ENCODE peak calls at places on chromosomes 5 and 9, in eight cellular contexts. One of them, this sample, is unnamed.

GRCh38 chr9:133836001-133836758 is 98.0 kb upstream of the SARDH start:
- DNase-seq in psoas muscle: no peak
- DNase-seq in CD8-positive, alpha-beta T cell: no peak
- DNase-seq in AG04450: no peak
- DNase-seq in Peyer's patch: no peak
- DNase-seq in HCT116: no peak
- DNase-seq in tibial artery: no peak
- DNase-seq in esophagus muscularis mucosa: no peak
- DNase-seq in this sample: no peak

GRCh38 chr9:136481558-136481957 is 1.3 kb downstream of the SEC16A start:
- DNase-seq in HCT116: no peak
- DNase-seq in AG04450: no peak
- DNase-seq in tibial artery: no peak
- DNase-seq in esophagus muscularis mucosa: no peak
- DNase-seq in Peyer's patch: no peak
- DNase-seq in CD8-positive, alpha-beta T cell: no peak
- DNase-seq in psoas muscle: no peak
- DNase-seq in this sample: no peak

GRCh38 chr5:94705427-94705826 is 87.0 kb downstream of the SLF1 start:
- DNase-seq in esophagus muscularis mucosa: no peak
- DNase-seq in psoas muscle: no peak
- DNase-seq in tibial artery: no peak
- DNase-seq in CD8-positive, alpha-beta T cell: no peak
- DNase-seq in AG04450: no peak
- DNase-seq in HCT116: no peak
- DNase-seq in Peyer's patch: no peak
- DNase-seq in this sample: no peak

GRCh38 chr9:113616116-113616515 is 152.6 kb downstream of the RGS3 start:
- DNase-seq in CD8-positive, alpha-beta T cell: no peak
- DNase-seq in psoas muscle: no peak
- DNase-seq in esophagus muscularis mucosa: no peak
- DNase-seq in Peyer's patch: no peak
- DNase-seq in AG04450: no peak
- DNase-seq in tibial artery: no peak
- DNase-seq in HCT116: no peak
- DNase-seq in this sample: no peak

GRCh38 chr5:88689662-88690351 is 193.2 kb downstream of the MEF2C start:
- DNase-seq in Peyer's patch: no peak
- DNase-seq in esophagus muscularis mucosa: no peak
- DNase-seq in AG04450: no peak
- DNase-seq in HCT116: no peak
- DNase-seq in CD8-positive, alpha-beta T cell: no peak
- DNase-seq in tibial artery: no peak
- DNase-seq in psoas muscle: no peak
- DNase-seq in this sample: no peak

GRCh38 chr9:38018964-38019602 is 49.9 kb downstream of the SHB start:
- DNase-seq in tibial artery: peak
- DNase-seq in esophagus muscularis mucosa: no peak
- DNase-seq in AG04450: peak
- DNase-seq in HCT116: no peak
- DNase-seq in CD8-positive, alpha-beta T cell: no peak
- DNase-seq in psoas muscle: no peak
- DNase-seq in Peyer's patch: no peak
- DNase-seq in this sample: no peak

GRCh38 chr9:104993291-104993963 is 65.5 kb upstream of the ABCA1 start:
- DNase-seq in Peyer's patch: peak
- DNase-seq in esophagus muscularis mucosa: peak
- DNase-seq in HCT116: no peak
- DNase-seq in tibial artery: peak
- DNase-seq in CD8-positive, alpha-beta T cell: no peak
- DNase-seq in psoas muscle: peak
- DNase-seq in AG04450: no peak
- DNase-seq in this sample: no peak

GRCh38 chr5:140128376-140128775 is 2.6 kb downstream of the IGIP start:
- DNase-seq in Peyer's patch: no peak
- DNase-seq in tibial artery: no peak
- DNase-seq in psoas muscle: no peak
- DNase-seq in esophagus muscularis mucosa: no peak
- DNase-seq in AG04450: no peak
- DNase-seq in CD8-positive, alpha-beta T cell: no peak
- DNase-seq in HCT116: no peak
- DNase-seq in this sample: no peak

GRCh38 chr5:139562847-139563246 is 1.7 kb downstream of the UBE2D2 start:
- DNase-seq in psoas muscle: no peak
- DNase-seq in CD8-positive, alpha-beta T cell: no peak
- DNase-seq in esophagus muscularis mucosa: no peak
- DNase-seq in AG04450: no peak
- DNase-seq in Peyer's patch: no peak
- DNase-seq in HCT116: no peak
- DNase-seq in tibial artery: no peak
- DNase-seq in this sample: no peak

GRCh38 chr9:12771891-12772290 is 2.9 kb upstream of the LURAP1L start:
- DNase-seq in esophagus muscularis mucosa: no peak
- DNase-seq in psoas muscle: no peak
- DNase-seq in CD8-positive, alpha-beta T cell: no peak
- DNase-seq in Peyer's patch: no peak
- DNase-seq in tibial artery: no peak
- DNase-seq in AG04450: no peak
- DNase-seq in HCT116: no peak
- DNase-seq in this sample: no peak

GRCh38 chr9:72274916-72275315 is 90.1 kb downstream of the ZFAND5 start:
- DNase-seq in HCT116: no peak
- DNase-seq in psoas muscle: no peak
- DNase-seq in Peyer's patch: no peak
- DNase-seq in AG04450: no peak
- DNase-seq in tibial artery: no peak
- DNase-seq in CD8-positive, alpha-beta T cell: no peak
- DNase-seq in esophagus muscularis mucosa: no peak
- DNase-seq in this sample: no peak

GRCh38 chr5:78964889-78965288 is 20.2 kb downstream of the ARSB start:
- DNase-seq in AG04450: peak
- DNase-seq in esophagus muscularis mucosa: no peak
- DNase-seq in CD8-positive, alpha-beta T cell: no peak
- DNase-seq in psoas muscle: no peak
- DNase-seq in tibial artery: no peak
- DNase-seq in Peyer's patch: no peak
- DNase-seq in HCT116: peak
- DNase-seq in this sample: no peak

GRCh38 chr5:40904205-40904993 is 4.9 kb upstream of the C7 start:
- DNase-seq in tibial artery: peak
- DNase-seq in HCT116: peak
- DNase-seq in Peyer's patch: peak
- DNase-seq in esophagus muscularis mucosa: no peak
- DNase-seq in CD8-positive, alpha-beta T cell: no peak
- DNase-seq in AG04450: peak
- DNase-seq in psoas muscle: no peak
- DNase-seq in this sample: peak

GRCh38 chr9:130239741-130240241 is 25.8 kb upstream of the HMCN2 start:
- DNase-seq in esophagus muscularis mucosa: no peak
- DNase-seq in psoas muscle: no peak
- DNase-seq in AG04450: no peak
- DNase-seq in tibial artery: no peak
- DNase-seq in HCT116: no peak
- DNase-seq in CD8-positive, alpha-beta T cell: no peak
- DNase-seq in Peyer's patch: peak
- DNase-seq in this sample: no peak

GRCh38 chr5:83767409-83767992 is 46.8 kb upstream of the HAPLN1 start:
- DNase-seq in tibial artery: no peak
- DNase-seq in esophagus muscularis mucosa: no peak
- DNase-seq in CD8-positive, alpha-beta T cell: no peak
- DNase-seq in AG04450: no peak
- DNase-seq in psoas muscle: no peak
- DNase-seq in HCT116: peak
- DNase-seq in Peyer's patch: no peak
- DNase-seq in this sample: no peak

GRCh38 chr9:129109504-129109903 is 1.1 kb downstream of the CRAT start:
- DNase-seq in HCT116: no peak
- DNase-seq in CD8-positive, alpha-beta T cell: no peak
- DNase-seq in psoas muscle: peak
- DNase-seq in Peyer's patch: peak
- DNase-seq in tibial artery: peak
- DNase-seq in esophagus muscularis mucosa: no peak
- DNase-seq in AG04450: no peak
- DNase-seq in this sample: no peak

GRCh38 chr5:110549301-110549700 is 177.2 kb downstream of the TMEM232 start:
- DNase-seq in tibial artery: no peak
- DNase-seq in esophagus muscularis mucosa: no peak
- DNase-seq in AG04450: no peak
- DNase-seq in HCT116: no peak
- DNase-seq in Peyer's patch: no peak
- DNase-seq in psoas muscle: no peak
- DNase-seq in CD8-positive, alpha-beta T cell: no peak
- DNase-seq in this sample: no peak

GRCh38 chr9:107644774-107645463 is 155.3 kb upstream of the KLF4 start:
- DNase-seq in CD8-positive, alpha-beta T cell: no peak
- DNase-seq in tibial artery: peak
- DNase-seq in psoas muscle: peak
- DNase-seq in AG04450: no peak
- DNase-seq in HCT116: no peak
- DNase-seq in esophagus muscularis mucosa: no peak
- DNase-seq in Peyer's patch: peak
- DNase-seq in this sample: no peak

GRCh38 chr5:173712609-173713176 is 96.2 kb upstream of the BOD1 start:
- DNase-seq in tibial artery: no peak
- DNase-seq in Peyer's patch: no peak
- DNase-seq in CD8-positive, alpha-beta T cell: no peak
- DNase-seq in HCT116: no peak
- DNase-seq in AG04450: no peak
- DNase-seq in psoas muscle: no peak
- DNase-seq in esophagus muscularis mucosa: no peak
- DNase-seq in this sample: no peak

GRCh38 chr9:5626727-5627634 is 1.9 kb upstream of the RIC1 start:
- DNase-seq in AG04450: no peak
- DNase-seq in tibial artery: peak
- DNase-seq in Peyer's patch: no peak
- DNase-seq in CD8-positive, alpha-beta T cell: no peak
- DNase-seq in psoas muscle: peak
- DNase-seq in HCT116: no peak
- DNase-seq in esophagus muscularis mucosa: no peak
- DNase-seq in this sample: peak

GRCh38 chr9:110101531-110102161 is 106.3 kb downstream of the C9orf152 start:
- DNase-seq in HCT116: no peak
- DNase-seq in AG04450: no peak
- DNase-seq in esophagus muscularis mucosa: no peak
- DNase-seq in Peyer's patch: no peak
- DNase-seq in CD8-positive, alpha-beta T cell: no peak
- DNase-seq in psoas muscle: no peak
- DNase-seq in tibial artery: no peak
- DNase-seq in this sample: no peak

GRCh38 chr9:97470076-97470475 is 31.4 kb upstream of the TMOD1 start:
- DNase-seq in HCT116: peak
- DNase-seq in AG04450: no peak
- DNase-seq in tibial artery: no peak
- DNase-seq in CD8-positive, alpha-beta T cell: no peak
- DNase-seq in esophagus muscularis mucosa: no peak
- DNase-seq in psoas muscle: no peak
- DNase-seq in Peyer's patch: no peak
- DNase-seq in this sample: no peak

GRCh38 chr9:124657526-124657925 is 113.6 kb downstream of the NR6A1 start:
- DNase-seq in CD8-positive, alpha-beta T cell: no peak
- DNase-seq in esophagus muscularis mucosa: no peak
- DNase-seq in Peyer's patch: no peak
- DNase-seq in psoas muscle: no peak
- DNase-seq in AG04450: no peak
- DNase-seq in HCT116: no peak
- DNase-seq in tibial artery: no peak
- DNase-seq in this sample: no peak

GRCh38 chr5:32504923-32505596 is 60.5 kb upstream of the ZFR start:
- DNase-seq in HCT116: no peak
- DNase-seq in tibial artery: peak
- DNase-seq in AG04450: peak
- DNase-seq in CD8-positive, alpha-beta T cell: no peak
- DNase-seq in psoas muscle: peak
- DNase-seq in Peyer's patch: no peak
- DNase-seq in esophagus muscularis mucosa: peak
- DNase-seq in this sample: peak

GRCh38 chr5:10333154-10334006 is 20.1 kb upstream of the MARCHF6 start:
- DNase-seq in psoas muscle: peak
- DNase-seq in CD8-positive, alpha-beta T cell: no peak
- DNase-seq in tibial artery: peak
- DNase-seq in AG04450: no peak
- DNase-seq in HCT116: no peak
- DNase-seq in esophagus muscularis mucosa: peak
- DNase-seq in Peyer's patch: peak
- DNase-seq in this sample: no peak

GRCh38 chr9:83992407-83992806 is 11.8 kb downstream of the RMI1 start:
- DNase-seq in Peyer's patch: no peak
- DNase-seq in esophagus muscularis mucosa: no peak
- DNase-seq in HCT116: no peak
- DNase-seq in psoas muscle: no peak
- DNase-seq in AG04450: no peak
- DNase-seq in CD8-positive, alpha-beta T cell: no peak
- DNase-seq in tibial artery: no peak
- DNase-seq in this sample: no peak

GRCh38 chr5:40150896-40151295 is 528.8 kb upstream of the PTGER4 start:
- DNase-seq in Peyer's patch: no peak
- DNase-seq in psoas muscle: no peak
- DNase-seq in tibial artery: no peak
- DNase-seq in AG04450: no peak
- DNase-seq in esophagus muscularis mucosa: no peak
- DNase-seq in HCT116: no peak
- DNase-seq in CD8-positive, alpha-beta T cell: no peak
- DNase-seq in this sample: no peak

GRCh38 chr9:22100626-22101025 is 91.5 kb upstream of the CDKN2B start:
- DNase-seq in CD8-positive, alpha-beta T cell: no peak
- DNase-seq in tibial artery: no peak
- DNase-seq in HCT116: peak
- DNase-seq in Peyer's patch: no peak
- DNase-seq in esophagus muscularis mucosa: no peak
- DNase-seq in psoas muscle: no peak
- DNase-seq in AG04450: no peak
- DNase-seq in this sample: no peak
- TF ChIP-seq CTCF in CD8-positive, alpha-beta T cell: no peak
- TF ChIP-seq CTCF in tibial artery: no peak
- TF ChIP-seq CTCF in HCT116: peak
- TF ChIP-seq CTCF in Peyer's patch: no peak
- TF ChIP-seq CTCF in esophagus muscularis mucosa: no peak
- TF ChIP-seq CTCF in psoas muscle: no peak
- TF ChIP-seq CTCF in AG04450: peak
- TF ChIP-seq CTCF in this sample: no peak

GRCh38 chr5:105812356-105812755 is 1858.4 kb downstream of the EFNA5 start:
- DNase-seq in CD8-positive, alpha-beta T cell: no peak
- DNase-seq in esophagus muscularis mucosa: no peak
- DNase-seq in tibial artery: no peak
- DNase-seq in AG04450: no peak
- DNase-seq in HCT116: no peak
- DNase-seq in psoas muscle: no peak
- DNase-seq in Peyer's patch: no peak
- DNase-seq in this sample: no peak
- H3K4me3 ChIP-seq in CD8-positive, alpha-beta T cell: no peak
- H3K4me3 ChIP-seq in esophagus muscularis mucosa: no peak
- H3K4me3 ChIP-seq in tibial artery: no peak
- H3K4me3 ChIP-seq in AG04450: no peak
- H3K4me3 ChIP-seq in HCT116: no peak
- H3K4me3 ChIP-seq in psoas muscle: no peak
- H3K4me3 ChIP-seq in Peyer's patch: no peak
- H3K4me3 ChIP-seq in this sample: no peak

GRCh38 chr5:59287884-59288283 is 605.6 kb downstream of the PDE4D start:
- DNase-seq in HCT116: no peak
- DNase-seq in tibial artery: no peak
- DNase-seq in Peyer's patch: no peak
- DNase-seq in esophagus muscularis mucosa: no peak
- DNase-seq in psoas muscle: no peak
- DNase-seq in CD8-positive, alpha-beta T cell: no peak
- DNase-seq in AG04450: no peak
- DNase-seq in this sample: no peak
- TF ChIP-seq CTCF in HCT116: no peak
- TF ChIP-seq CTCF in tibial artery: no peak
- TF ChIP-seq CTCF in Peyer's patch: no peak
- TF ChIP-seq CTCF in esophagus muscularis mucosa: no peak
- TF ChIP-seq CTCF in psoas muscle: no peak
- TF ChIP-seq CTCF in CD8-positive, alpha-beta T cell: no peak
- TF ChIP-seq CTCF in AG04450: no peak
- TF ChIP-seq CTCF in this sample: no peak

GRCh38 chr5:96930589-96930988 is 5.3 kb upstream of the LNPEP start:
- DNase-seq in CD8-positive, alpha-beta T cell: no peak
- DNase-seq in esophagus muscularis mucosa: no peak
- DNase-seq in HCT116: no peak
- DNase-seq in tibial artery: no peak
- DNase-seq in psoas muscle: no peak
- DNase-seq in AG04450: no peak
- DNase-seq in Peyer's patch: no peak
- DNase-seq in this sample: no peak
- H3K4me3 ChIP-seq in CD8-positive, alpha-beta T cell: no peak
- H3K4me3 ChIP-seq in esophagus muscularis mucosa: no peak
- H3K4me3 ChIP-seq in HCT116: no peak
- H3K4me3 ChIP-seq in tibial artery: no peak
- H3K4me3 ChIP-seq in psoas muscle: no peak
- H3K4me3 ChIP-seq in AG04450: no peak
- H3K4me3 ChIP-seq in Peyer's patch: no peak
- H3K4me3 ChIP-seq in this sample: no peak